ENCODE peak calls at places on chromosomes 2 and 18, in seven cellular contexts. L, J, M, G, P, S and Y are unnamed samples.
A peak's percentile ranks its signal among the peaks of the same experiment; 100 is the strongest.

GRCh38 chr2:47208852-47209606 is 53.9 kb upstream of the STPG4 start:
- DNase-seq in L (no peak), J (no peak), M (no peak), G (no peak), P (no peak), S (no peak), Y (no peak)

GRCh38 chr18:26655614-26656400 is 107.5 kb upstream of the KCTD1 start:
- DNase-seq in L (peak; percentile 77), J (peak; percentile 31), M (peak; percentile 51), G (peak; percentile 70), P (no peak), S (no peak), Y (peak; percentile 56)

GRCh38 chr2:240812721-240813120 is 7.3 kb downstream of the KIF1A start:
- DNase-seq in L (peak; percentile 16), J (no peak), M (peak; percentile 10), G (no peak), P (no peak), S (no peak), Y (no peak)

GRCh38 chr2:212186166-212186565 is 352.4 kb downstream of the ERBB4 start:
- DNase-seq in L (no peak), J (no peak), M (no peak), G (no peak), P (no peak), S (no peak), Y (no peak)

GRCh38 chr2:166494140-166494544 is at the start of gene SCN7A:
- DNase-seq in L (peak; percentile 94), J (no peak), M (peak; percentile 92), G (peak; percentile 25), P (no peak), S (no peak), Y (peak; percentile 32)

GRCh38 chr2:240559271-240559670 is 886 bp upstream of the DUSP28 start:
- DNase-seq in L (no peak), J (no peak), M (no peak), G (no peak), P (no peak), S (no peak), Y (no peak)

GRCh38 chr18:23718731-23719130 is 29.5 kb downstream of the LAMA3 start:
- DNase-seq in L (no peak), J (no peak), M (no peak), G (no peak), P (no peak), S (no peak), Y (no peak)

GRCh38 chr2:130765464-130765863 is 10.1 kb downstream of the AMER3 start:
- DNase-seq in L (no peak), J (no peak), M (no peak), G (no peak), P (no peak), S (no peak), Y (no peak)

GRCh38 chr2:147049888-147050446 is 794.9 kb upstream of the ACVR2A start:
- DNase-seq in L (no peak), J (no peak), M (no peak), G (no peak), P (no peak), S (no peak), Y (no peak)

GRCh38 chr2:191985740-191986139 is 138.9 kb upstream of the CAVIN2 start:
- DNase-seq in L (no peak), J (no peak), M (no peak), G (no peak), P (no peak), S (no peak), Y (no peak)

GRCh38 chr2:234512884-234513669 is 16.2 kb upstream of the ARL4C start:
- DNase-seq in L (no peak), J (no peak), M (no peak), G (no peak), P (no peak), S (no peak), Y (no peak)

GRCh38 chr2:231707625-231708049 is 688 bp upstream of the PTMA start:
- DNase-seq in L (no peak), J (no peak), M (peak; percentile 68), G (no peak), P (no peak), S (no peak), Y (no peak)

GRCh38 chr2:47907097-47907781 is 941 bp upstream of the FBXO11 start:
- DNase-seq in L (peak; percentile 30), J (no peak), M (no peak), G (peak; percentile 5), P (no peak), S (no peak), Y (no peak)

GRCh38 chr18:55115606-55116005 is 156.3 kb upstream of the CCDC68 start:
- DNase-seq in L (no peak), J (no peak), M (no peak), G (peak; percentile 32), P (no peak), S (no peak), Y (no peak)

GRCh38 chr2:172564376-172564775 is 8.5 kb downstream of the PDK1 start:
- DNase-seq in L (no peak), J (no peak), M (no peak), G (no peak), P (no peak), S (no peak), Y (no peak)

GRCh38 chr2:48253301-48253700 is 276.7 kb upstream of the STON1 start:
- DNase-seq in L (no peak), J (no peak), M (no peak), G (no peak), P (no peak), S (no peak), Y (no peak)

GRCh38 chr2:47631840-47632398 is 151.0 kb upstream of the MSH6 start:
- DNase-seq in L (no peak), J (peak; percentile 97), M (no peak), G (peak; percentile 96), P (peak; percentile 40), S (peak; percentile 47), Y (peak; percentile 83)

GRCh38 chr18:63130176-63130575 is 189.4 kb downstream of the BCL2 start:
- DNase-seq in L (no peak), J (no peak), M (no peak), G (no peak), P (no peak), S (no peak), Y (no peak)

GRCh38 chr18:58578835-58579560 is 49.9 kb downstream of the ALPK2 start:
- DNase-seq in L (no peak), J (peak; percentile 64), M (no peak), G (peak; percentile 64), P (no peak), S (peak; percentile 87), Y (peak; percentile 32)

GRCh38 chr2:200613692-200614091 is 27.9 kb downstream of the AOX1 start:
- DNase-seq in L (no peak), J (no peak), M (no peak), G (no peak), P (no peak), S (no peak), Y (no peak)

GRCh38 chr2:149383340-149383739 is 53.0 kb downstream of the LYPD6 start:
- DNase-seq in L (no peak), J (no peak), M (no peak), G (peak; percentile 69), P (no peak), S (peak; percentile 83), Y (peak; percentile 29)

GRCh38 chr2:184920451-184920965 is 322.2 kb downstream of the ZNF804A start:
- DNase-seq in L (no peak), J (no peak), M (no peak), G (no peak), P (no peak), S (no peak), Y (no peak)

GRCh38 chr18:11159844-11160243 is 10.5 kb upstream of the PIEZO2 start:
- DNase-seq in L (no peak), J (no peak), M (no peak), G (no peak), P (no peak), S (no peak), Y (no peak)

GRCh38 chr2:147046473-147046872 is 798.4 kb upstream of the ACVR2A start:
- DNase-seq in L (no peak), J (no peak), M (no peak), G (no peak), P (no peak), S (no peak), Y (no peak)

GRCh38 chr2:240138275-240138984 is 2.0 kb downstream of the OTOS start:
- DNase-seq in L (peak; percentile 13), J (no peak), M (no peak), G (no peak), P (no peak), S (no peak), Y (no peak)

GRCh38 chr2:231207734-231208133 is 9.3 kb downstream of the ARMC9 start:
- DNase-seq in L (no peak), J (no peak), M (no peak), G (no peak), P (no peak), S (no peak), Y (no peak)

GRCh38 chr2:58984731-58985130 is 743.6 kb upstream of the FANCL start:
- DNase-seq in L (no peak), J (no peak), M (no peak), G (no peak), P (no peak), S (no peak), Y (no peak)

GRCh38 chr2:53843595-53843994 is 16.2 kb downstream of the GPR75 start:
- DNase-seq in L (no peak), J (no peak), M (no peak), G (no peak), P (no peak), S (no peak), Y (no peak)

GRCh38 chr2:191112448-191112901 is 38.3 kb downstream of the STAT4 start:
- DNase-seq in L (no peak), J (no peak), M (no peak), G (no peak), P (no peak), S (no peak), Y (no peak)

GRCh38 chr2:160737247-160737646 is 243.6 kb upstream of the RBMS1 start:
- DNase-seq in L (no peak), J (no peak), M (no peak), G (no peak), P (no peak), S (no peak), Y (no peak)

GRCh38 chr18:50138181-50139064 is 56.5 kb downstream of the MYO5B start:
- DNase-seq in L (no peak), J (no peak), M (no peak), G (no peak), P (no peak), S (no peak), Y (no peak)

GRCh38 chr2:2519381-2519780 is 188.3 kb upstream of the MYT1L start:
- DNase-seq in L (no peak), J (no peak), M (no peak), G (no peak), P (no peak), S (no peak), Y (no peak)

GRCh38 chr2:10392951-10393647 is 55.0 kb downstream of the ODC1 start:
- DNase-seq in L (no peak), J (no peak), M (no peak), G (no peak), P (no peak), S (no peak), Y (no peak)

GRCh38 chr2:226742346-226742745 is 57.3 kb downstream of the IRS1 start:
- DNase-seq in L (peak; percentile 54), J (no peak), M (peak; percentile 37), G (no peak), P (no peak), S (no peak), Y (peak; percentile 10)

GRCh38 chr18:35683021-35683420 is 101.5 kb downstream of the GALNT1 start:
- DNase-seq in L (no peak), J (no peak), M (no peak), G (no peak), P (no peak), S (no peak), Y (no peak)